ENCODE peak calls at places on chromosomes 4 and X, in nine cellular contexts. R is keratinocyte, J is fibroblast of lung, T is upper lobe of left lung, B is heart left ventricle, Y is tibial artery, M is tibial nerve, W is cardiac muscle cell, F is WERI-Rb-1. C is an unnamed sample.

GRCh38 chr4:18754180-18754579 is 732.6 kb upstream of the LCORL start:
- DNase-seq in W (no peak), J (no peak), T (no peak), Y (no peak), B (no peak), R (no peak), F (no peak), M (no peak), C (no peak)

GRCh38 chr4:4667643-4668081 is 125.8 kb upstream of the STX18 start:
- DNase-seq in T (no peak), W (peak; percentile 27), R (no peak), Y (no peak), M (no peak), F (no peak), B (no peak), J (peak; percentile 23), C (no peak)

GRCh38 chrX:9534686-9535085 is 69.8 kb downstream of the TBL1X start:
- DNase-seq in W (peak; percentile 74), F (no peak), J (peak; percentile 43), M (no peak), Y (no peak), B (no peak), T (no peak), R (no peak), C (peak; percentile 27)

GRCh38 chr4:113358784-113359183 is 309.3 kb downstream of the ANK2 start:
- DNase-seq in M (no peak), Y (no peak), F (no peak), R (no peak), W (peak; percentile 18), T (no peak), B (no peak), J (no peak), C (no peak)

GRCh38 chrX:84216406-84216805 is 28.4 kb upstream of the RPS6KA6 start:
- DNase-seq in R (no peak), F (no peak), Y (no peak), J (no peak), B (no peak), W (no peak), T (no peak), M (no peak), C (no peak)

GRCh38 chrX:119759333-119759766 is 962 bp downstream of the SOWAHD start:
- DNase-seq in M (no peak), Y (no peak), J (no peak), W (no peak), F (no peak), T (peak; percentile 69), B (no peak), R (no peak), C (no peak)

GRCh38 chr4:83876047-83876446 is 340.1 kb downstream of the GPAT3 start:
- DNase-seq in T (no peak), M (no peak), Y (no peak), J (peak; percentile 39), F (peak; percentile 67), B (no peak), R (no peak), W (no peak), C (no peak)

GRCh38 chr4:16887887-16888286 is 10.6 kb downstream of the LDB2 start:
- DNase-seq in T (no peak), M (no peak), W (no peak), R (no peak), J (no peak), Y (no peak), F (no peak), B (no peak), C (no peak)

GRCh38 chrX:19807414-19807813 is 80.0 kb downstream of the SH3KBP1 start:
- DNase-seq in B (no peak), F (no peak), M (no peak), W (no peak), T (no peak), J (no peak), Y (no peak), R (no peak), C (no peak)

GRCh38 chrX:19804168-19804567 is 83.2 kb downstream of the SH3KBP1 start:
- DNase-seq in W (no peak), Y (no peak), R (no peak), M (no peak), B (no peak), J (peak; percentile 10), T (no peak), F (no peak), C (no peak)

GRCh38 chrX:19810370-19810769 is 77.0 kb downstream of the SH3KBP1 start:
- DNase-seq in F (no peak), T (no peak), M (no peak), B (no peak), J (no peak), R (no peak), W (no peak), Y (no peak), C (no peak)

GRCh38 chrX:19800821-19801220 is 86.6 kb downstream of the SH3KBP1 start:
- DNase-seq in T (no peak), Y (no peak), R (no peak), B (no peak), M (no peak), W (no peak), J (no peak), F (no peak), C (no peak)

DNA sequence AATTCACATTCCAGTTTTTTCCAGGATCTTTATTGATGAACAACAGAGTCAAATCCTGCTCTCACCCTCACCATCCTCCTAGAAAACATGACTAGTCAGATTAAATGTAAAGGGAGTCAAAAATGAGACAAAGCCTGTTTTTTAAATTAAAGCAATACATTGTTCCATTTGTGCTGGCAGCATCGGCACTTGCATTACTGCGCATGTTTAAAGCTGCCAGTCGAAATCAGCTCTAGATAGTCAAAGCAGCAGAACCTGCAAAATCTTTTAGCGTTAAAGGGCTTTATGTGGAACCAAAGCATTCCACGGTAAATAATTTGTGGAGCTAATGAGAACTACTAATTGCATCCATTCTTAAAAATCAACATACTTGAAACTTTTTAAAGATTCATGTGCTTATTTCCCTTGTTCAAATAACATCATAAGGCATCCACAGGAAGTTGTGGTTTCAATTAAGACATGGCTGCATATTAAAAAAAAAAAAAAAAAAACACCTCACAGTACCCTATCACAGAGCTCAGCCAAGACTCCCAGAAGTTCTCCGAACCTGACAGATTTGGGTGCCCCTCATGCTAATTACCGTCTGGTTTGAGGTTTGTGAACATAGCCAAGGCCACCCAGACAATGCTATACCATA is 82.2 kb downstream of the SH3KBP1 start:
- DNase-seq in M (no peak), F (no peak), R (no peak), T (no peak), Y (no peak), J (no peak), W (peak; percentile 10), B (no peak), C (no peak)
- H3K4me3 ChIP-seq in M (no peak overlapping the region), F (no peak overlapping the region), R (no peak overlapping the region), T (no peak overlapping the region), Y (no peak overlapping the region), J (no peak overlapping the region), W (no peak overlapping the region), B (no peak overlapping the region), C (no peak overlapping the region)

GRCh38 chr4:89614155-89614554 is 222.8 kb downstream of the SNCA start:
- DNase-seq in W (no peak), F (no peak), Y (no peak), R (no peak), J (no peak), B (no peak), T (no peak), M (no peak), C (no peak)

GRCh38 chr4:89617256-89617655 is 219.7 kb downstream of the SNCA start:
- DNase-seq in Y (no peak), R (no peak), M (no peak), W (no peak), T (no peak), F (no peak), B (no peak), J (peak; percentile 30), C (no peak)

GRCh38 chr4:89619230-89619962 is 217.6 kb downstream of the SNCA start:
- DNase-seq in J (no peak), R (no peak), W (peak; percentile 18), F (no peak), B (no peak), M (no peak), Y (no peak), T (no peak), C (no peak)

GRCh38 chr4:89615056-89615455 is 221.9 kb downstream of the SNCA start:
- DNase-seq in Y (no peak), M (no peak), W (no peak), F (no peak), R (no peak), B (no peak), J (no peak), T (no peak), C (no peak)

GRCh38 chr4:89616382-89616781 is 220.6 kb downstream of the SNCA start:
- DNase-seq in R (no peak), Y (no peak), J (no peak), M (no peak), W (no peak), B (no peak), F (no peak), T (no peak), C (no peak)
- H3K27me3 ChIP-seq in R (no peaks in the 10 kb centered on the region), Y (no peaks in the 10 kb centered on the region), J (peaks cover 6% of the 10 kb centered on the region), M (no peaks in the 10 kb centered on the region), W (no peaks in the 10 kb centered on the region), B (no peaks in the 10 kb centered on the region), F (no peaks in the 10 kb centered on the region), T (no peaks in the 10 kb centered on the region), C (no peaks in the 10 kb centered on the region)

GRCh38 chrX:140661657-140662056 is 47.9 kb upstream of the LINC00632 start:
- DNase-seq in Y (no peak), W (peak; percentile 0), M (no peak), B (no peak), J (no peak), R (no peak), F (no peak), T (no peak), C (no peak)

DNA sequence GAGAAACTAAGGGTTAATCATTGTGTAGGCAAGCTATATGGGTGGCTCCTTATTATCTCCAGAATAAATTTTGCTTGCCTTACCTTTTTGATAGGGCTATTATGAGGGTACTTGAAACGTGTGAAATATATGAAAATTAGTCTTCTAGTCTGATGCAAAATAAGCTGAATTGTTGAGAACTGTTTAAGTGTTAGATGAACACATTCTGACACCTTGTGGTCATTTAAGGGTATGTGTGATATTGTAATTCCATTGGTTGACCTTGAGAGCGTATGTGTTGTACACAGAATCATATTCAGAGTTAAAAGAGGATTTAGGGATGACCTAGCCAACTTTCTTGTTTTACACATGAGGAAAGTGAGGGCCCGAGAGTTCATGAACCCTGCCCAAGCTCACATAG is 44.6 kb upstream of the LINC00632 start:
- DNase-seq in B (no peak), R (no peak), W (peak; percentile 41), J (peak; percentile 26), T (no peak), M (no peak), F (no peak), Y (no peak), C (no peak)
- TF ChIP-seq CTCF in B (no peak), R (peak; percentile 43), W (peak; percentile 33), J (no peak), T (peak; percentile 54), M (no peak), F (no peak), Y (peak; percentile 6), C (peak; percentile 7)

DNA sequence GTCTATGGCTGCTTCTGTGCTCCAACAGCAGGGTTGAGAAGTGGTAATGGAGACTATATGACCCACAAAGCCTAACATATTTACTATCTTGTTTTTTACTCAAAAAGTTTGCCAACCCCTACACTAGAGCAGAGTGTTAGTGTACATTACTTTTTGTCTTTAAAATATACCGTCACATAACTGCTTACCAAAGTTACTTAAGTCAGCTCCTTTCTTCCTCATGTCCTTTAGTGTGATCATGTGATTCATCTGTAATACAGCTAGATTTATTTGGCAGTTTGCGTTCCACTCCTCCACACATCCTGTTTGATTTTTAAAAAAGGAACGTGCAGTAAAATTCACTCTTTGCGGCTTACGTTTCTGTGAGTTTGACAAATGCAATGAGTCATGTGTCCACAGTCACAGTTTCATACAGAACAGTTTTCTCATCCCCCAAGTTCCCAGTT is 162.4 kb upstream of the GPRIN3 start:
- DNase-seq in J (peak; percentile 96), F (no peak), R (peak; percentile 30), Y (no peak), T (no peak), B (no peak), M (no peak), W (peak; percentile 94), C (peak; percentile 92)
- H3K4me3 ChIP-seq in J (no peak overlapping the region), F (no peak overlapping the region), R (peak overlapping the region; percentile 30), Y (no peak overlapping the region), T (no peak overlapping the region), B (no peak overlapping the region), M (no peak overlapping the region), W (no peak overlapping the region), C (no peak overlapping the region)